ENCODE peak calls at places on chromosomes 13 and 19, in seven cellular contexts. P is RWPE1, G is heart left ventricle, A is fibroblast of lung, H is psoas muscle, M is left ventricle myocardium inferior, J is keratinocyte. F is an unnamed sample.

GRCh38 chr19:42287017-42287825 is 14.7 kb upstream of the PRR19 start:
- DNase-seq in P (no peak), G (no peak), A (no peak), H (no peak), M (no peak), J (no peak), F (no peak)

GRCh38 chr13:65719831-65720230 is 1510.3 kb downstream of the PCDH9 start:
- DNase-seq in P (no peak), G (no peak), A (no peak), H (no peak), M (no peak), J (no peak), F (no peak)

GRCh38 chr19:46766569-46767317 is 20.5 kb upstream of the STRN4 start:
- DNase-seq in P (no peak), G (peak), A (no peak), H (no peak), M (peak), J (no peak), F (peak)

GRCh38 chr19:17555929-17556813 is 722 bp downstream of the COLGALT1 start:
- DNase-seq in P (no peak), G (peak), A (peak), H (peak), M (peak), J (no peak), F (peak)

GRCh38 chr19:48351341-48351752 is 12.4 kb downstream of the TMEM143 start:
- DNase-seq in P (peak), G (peak), A (peak), H (peak), M (peak), J (no peak), F (peak)

GRCh38 chr19:16571689-16572331 is 405 bp downstream of the SLC35E1 start:
- DNase-seq in P (no peak), G (peak), A (peak), H (peak), M (no peak), J (no peak), F (peak)

GRCh38 chr13:108996430-108996829 is 367.0 kb downstream of the MYO16 start:
- DNase-seq in P (no peak), G (no peak), A (no peak), H (no peak), M (no peak), J (no peak), F (no peak)

GRCh38 chr19:18023596-18024212 is 15.7 kb downstream of the ARRDC2 start:
- DNase-seq in P (no peak), G (peak), A (no peak), H (peak), M (peak), J (no peak), F (no peak)

GRCh38 chr19:13974073-13974472 is 21.8 kb downstream of the DCAF15 start:
- DNase-seq in P (peak), G (no peak), A (no peak), H (no peak), M (no peak), J (peak), F (no peak)

GRCh38 chr13:42048625-42049453 is at the start of gene DGKH:
- DNase-seq in P (peak), G (peak), A (peak), H (peak), M (peak), J (no peak), F (peak)

GRCh38 chr13:112067121-112067741 is at the start of gene SOX1:
- DNase-seq in P (no peak), G (no peak), A (no peak), H (no peak), M (no peak), J (no peak), F (peak)

GRCh38 chr19:29690842-29691241 is 24.2 kb downstream of the C19orf12 start:
- DNase-seq in P (peak), G (no peak), A (peak), H (peak), M (no peak), J (peak), F (peak)
- H3K27ac ChIP-seq in P (no peak), G (no peak), A (no peak), H (peak), M (no peak), J (no peak), F (no peak)

DNA sequence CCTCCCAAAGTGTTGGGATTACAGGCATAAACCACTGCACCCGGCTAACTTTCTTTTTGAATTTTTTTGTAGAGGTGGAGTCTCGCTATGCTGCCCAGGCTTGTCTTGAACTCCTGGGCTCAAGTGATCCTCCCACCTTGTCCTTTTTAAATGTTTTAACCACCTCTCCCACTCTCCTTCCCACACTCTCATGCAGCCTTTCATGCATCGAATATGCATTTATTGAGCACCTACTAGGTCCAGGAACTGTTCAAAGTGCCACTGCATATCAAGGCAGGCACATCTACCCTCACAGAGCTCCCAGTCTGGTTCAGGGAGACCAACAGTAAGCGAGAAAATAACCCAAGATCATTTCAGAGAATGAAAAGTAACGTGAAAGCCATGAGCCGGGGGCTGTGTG is 1.2 kb downstream of the TICAM1 start:
- DNase-seq in P (no peak), G (no peak), A (no peak), H (no peak), M (no peak), J (no peak), F (no peak)
- TF ChIP-seq CTCF in P (no peak), G (no peak), A (no peak), H (no peak), M (no peak), J (no peak), F (no peak)

DNA sequence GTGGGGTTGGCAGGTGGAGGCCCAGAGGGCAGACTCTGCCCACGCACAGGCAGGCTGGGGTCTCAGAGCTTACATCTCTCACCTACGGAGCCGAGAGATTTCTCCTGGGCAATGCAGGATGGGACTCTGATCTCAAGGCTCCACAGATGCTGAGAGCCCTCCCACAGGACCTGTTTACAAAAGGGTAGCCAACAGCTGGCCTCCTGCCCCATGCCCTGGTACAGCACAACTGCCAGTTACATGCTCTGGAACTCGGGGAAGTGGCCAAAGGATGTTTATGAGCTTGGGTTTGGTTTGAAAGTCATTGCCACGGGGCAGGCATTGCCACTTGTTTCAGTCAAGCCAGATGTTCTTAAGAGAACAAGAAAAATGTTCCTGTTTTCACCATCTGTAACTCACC is 3.5 kb downstream of the DHRS12 start:
- DNase-seq in P (no peak), G (no peak), A (no peak), H (peak), M (no peak), J (no peak), F (no peak)
- H3K27ac ChIP-seq in P (no peak), G (peak), A (no peak), H (no peak), M (peak), J (no peak), F (no peak)

GRCh38 chr19:50378169-50378862 is 2.1 kb downstream of the NR1H2 start:
- DNase-seq in P (no peak), G (no peak), A (no peak), H (no peak), M (no peak), J (no peak), F (no peak)

GRCh38 chr19:50377517-50377916 is 1.3 kb downstream of the NR1H2 start:
- DNase-seq in P (no peak), G (no peak), A (no peak), H (no peak), M (no peak), J (no peak), F (no peak)

GRCh38 chr19:50377051-50377441 is 789 bp downstream of the NR1H2 start:
- DNase-seq in P (peak), G (no peak), A (no peak), H (peak), M (no peak), J (no peak), F (peak)

GRCh38 chr19:50378863-50379236 is 2.6 kb downstream of the NR1H2 start:
- DNase-seq in P (no peak), G (no peak), A (no peak), H (no peak), M (no peak), J (no peak), F (no peak)

GRCh38 chr19:50376166-50377050 is at the start of gene NR1H2:
- DNase-seq in P (peak), G (peak), A (peak), H (peak), M (peak), J (peak), F (peak)
- TF ChIP-seq CTCF in P (no peak), G (no peak), A (no peak), H (no peak), M (no peak), J (no peak), F (no peak)

DNA sequence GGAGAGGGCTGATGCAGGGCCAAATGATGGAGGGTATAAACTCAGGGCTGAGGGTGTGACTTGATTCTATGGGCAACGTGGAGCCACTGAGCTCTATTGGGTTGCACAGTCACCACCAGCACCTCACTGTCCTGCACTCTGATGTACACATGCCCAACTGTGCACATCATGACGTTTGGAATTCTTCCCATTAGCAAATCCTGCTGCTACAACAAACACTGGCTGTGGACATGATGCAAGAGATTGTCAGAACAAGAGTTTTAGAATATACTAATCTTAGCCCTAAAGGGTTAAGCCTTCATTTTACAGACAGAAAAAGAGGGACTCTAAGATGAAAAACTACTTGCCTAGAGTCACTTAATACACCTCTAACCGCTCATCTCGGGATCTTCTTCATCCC is 2.4 kb upstream of the TTYH1 start:
- DNase-seq in P (no peak), G (no peak), A (no peak), H (no peak), M (no peak), J (no peak), F (no peak)
- H3K27ac ChIP-seq in P (no peak), G (no peak), A (no peak), H (no peak), M (no peak), J (no peak), F (no peak)

DNA sequence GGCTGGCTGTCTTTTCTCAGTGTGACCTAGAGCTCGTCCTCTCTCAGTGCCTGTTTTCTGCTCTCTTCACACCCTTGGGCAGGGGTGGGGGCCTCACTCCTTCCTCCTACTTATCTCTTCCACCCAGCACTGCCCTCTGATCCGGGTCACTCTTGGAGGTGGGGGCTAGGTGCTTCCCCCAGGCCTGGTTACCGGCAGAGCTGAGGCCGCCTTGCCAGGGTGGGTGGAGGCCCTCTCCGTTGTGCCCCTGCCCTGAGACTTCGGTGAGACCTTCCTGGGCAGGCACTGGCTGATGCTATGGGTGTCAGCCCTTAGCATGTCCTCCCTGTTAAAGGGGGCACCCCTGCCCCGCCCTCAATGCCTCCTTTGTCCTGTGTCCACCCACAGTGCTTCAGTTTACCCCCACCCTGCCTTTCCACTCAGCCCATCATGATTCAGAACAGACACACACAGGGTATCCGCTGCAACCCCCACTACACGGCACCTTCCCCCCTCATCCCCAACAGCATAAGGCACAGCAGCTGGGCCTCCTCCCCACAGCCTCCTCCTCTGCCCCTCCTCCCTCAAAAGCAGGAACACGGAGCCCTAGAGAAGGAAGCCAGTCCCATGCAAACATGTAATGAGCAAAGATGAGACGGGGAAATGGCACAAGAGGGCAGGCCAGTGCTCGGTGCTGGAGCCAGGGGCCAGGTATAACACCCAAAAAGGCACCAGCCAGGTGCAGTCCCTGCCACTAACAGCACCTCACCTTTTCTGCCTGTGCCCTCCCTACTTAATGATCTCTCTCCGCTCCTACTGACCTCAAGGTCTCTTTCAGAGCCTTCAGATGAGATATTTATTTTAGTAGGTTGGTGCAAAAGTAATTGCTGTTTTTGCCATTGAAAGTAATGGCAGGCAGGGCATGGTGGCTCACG is 9.8 kb downstream of the ZGLP1 start:
- DNase-seq in P (no peak), G (no peak), A (no peak), H (no peak), M (no peak), J (no peak), F (no peak)
- TF ChIP-seq CTCF in P (no peak), G (no peak), A (no peak), H (no peak), M (no peak), J (no peak), F (no peak)

GRCh38 chr19:34851277-34851804 is 75.4 kb upstream of the ZNF30 start:
- DNase-seq in P (peak), G (no peak), A (no peak), H (no peak), M (no peak), J (no peak), F (no peak)
- H3K27ac ChIP-seq in P (no peak), G (no peak), A (no peak), H (no peak), M (no peak), J (no peak), F (no peak)

DNA sequence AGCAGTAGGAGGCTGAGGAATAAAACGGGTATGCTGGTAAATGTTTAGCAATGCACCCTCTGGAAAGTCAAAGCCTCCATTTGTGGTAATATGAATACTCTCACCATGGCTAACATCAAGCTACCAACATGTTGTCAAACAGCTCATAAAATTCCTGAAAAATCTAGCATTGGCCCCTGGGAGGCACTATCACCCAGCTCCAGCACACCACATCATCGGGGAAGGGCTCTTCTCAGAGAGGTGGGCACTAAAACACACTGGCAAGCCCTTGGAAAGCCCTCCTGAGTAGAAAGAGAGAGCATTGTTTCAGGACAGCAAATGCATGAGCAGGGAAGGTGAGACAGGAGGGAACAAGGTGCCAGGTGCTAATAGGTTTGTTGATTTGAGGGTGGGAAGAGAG is 53.9 kb upstream of the FLT1 start:
- DNase-seq in P (no peak), G (no peak), A (no peak), H (no peak), M (no peak), J (no peak), F (no peak)
- TF ChIP-seq CTCF in P (no peak), G (no peak), A (no peak), H (no peak), M (no peak), J (no peak), F (peak)

GRCh38 chr13:113648218-113648615 is 9.8 kb downstream of the ATP4B start:
- DNase-seq in P (no peak), G (no peak), A (no peak), H (peak), M (peak), J (no peak), F (no peak)

GRCh38 chr13:113646376-113646775 is 11.6 kb downstream of the ATP4B start:
- DNase-seq in P (no peak), G (no peak), A (no peak), H (peak), M (no peak), J (no peak), F (no peak)

GRCh38 chr13:113647351-113648217 is 10.4 kb downstream of the ATP4B start:
- DNase-seq in P (peak), G (peak), A (peak), H (peak), M (peak), J (no peak), F (no peak)

GRCh38 chr13:113645329-113645728 is 12.7 kb downstream of the ATP4B start:
- DNase-seq in P (no peak), G (no peak), A (no peak), H (no peak), M (no peak), J (no peak), F (no peak)

GRCh38 chr13:113646921-113647340 is 11.1 kb downstream of the ATP4B start:
- DNase-seq in P (no peak), G (no peak), A (no peak), H (peak), M (peak), J (no peak), F (no peak)
- H3K27ac ChIP-seq in P (peak), G (peak), A (no peak), H (no peak), M (peak), J (no peak), F (no peak)